ENCODE peak calls at places on chromosome 2, in four cellular contexts. T is HepG2, B is K562, I is GM12878. J is an unnamed sample.

GRCh38 chr2:77713412-77713811 is 191.2 kb upstream of the LRRTM4 start:
- DNase-seq in T (no peak), B (no peak), I (no peak), J (no peak)

GRCh38 chr2:121345101-121345500 is 60.1 kb upstream of the TFCP2L1 start:
- DNase-seq in T (no peak), B (no peak), I (no peak), J (no peak)

GRCh38 chr2:202249521-202249850 is 11.1 kb upstream of the SUMO1 start:
- DNase-seq in T (no peak), B (no peak), I (no peak), J (no peak)

GRCh38 chr2:223751012-223751411 is 86.4 kb downstream of the AP1S3 start:
- DNase-seq in T (peak; percentile 18), B (no peak), I (no peak), J (no peak)

GRCh38 chr2:143717532-143718168 is 588.4 kb downstream of the ARHGAP15 start:
- DNase-seq in T (no peak), B (no peak), I (no peak), J (no peak)

GRCh38 chr2:55152475-55153422 is 79.3 kb downstream of the CLHC1 start:
- DNase-seq in T (no peak), B (no peak), I (no peak), J (no peak)

GRCh38 chr2:41024806-41025205 is 572.9 kb upstream of the SLC8A1 start:
- DNase-seq in T (no peak), B (no peak), I (no peak), J (no peak)

GRCh38 chr2:209591021-209591420 is 167.2 kb downstream of the MAP2 start:
- DNase-seq in T (no peak), B (no peak), I (no peak), J (no peak)

GRCh38 chr2:95053543-95053942 is 28.0 kb downstream of the MAL start:
- DNase-seq in T (peak; percentile 33), B (no peak), I (no peak), J (peak; percentile 63)

GRCh38 chr2:171260471-171261424 is 100.1 kb upstream of the TLK1 start:
- DNase-seq in T (peak; percentile 32), B (no peak), I (peak; percentile 55), J (peak; percentile 29)

GRCh38 chr2:174663572-174663971 is 66.0 kb upstream of the WIPF1 start:
- DNase-seq in T (no peak), B (no peak), I (no peak), J (no peak)

GRCh38 chr2:24360050-24360962 is at the start of gene ITSN2:
- DNase-seq in T (peak; percentile 62), B (peak; percentile 80), I (peak; percentile 68), J (peak; percentile 78)

GRCh38 chr2:56382466-56382865 is 198.7 kb downstream of the CCDC85A start:
- DNase-seq in T (no peak), B (no peak), I (no peak), J (no peak)

GRCh38 chr2:205375453-205375852 is 306.8 kb upstream of the NRP2 start:
- DNase-seq in T (no peak), B (no peak), I (no peak), J (no peak)

GRCh38 chr2:119940856-119941255 is 72.0 kb upstream of the EPB41L5 start:
- DNase-seq in T (no peak), B (no peak), I (no peak), J (no peak)

GRCh38 chr2:205069928-205070327 is 524.7 kb downstream of the PARD3B start:
- DNase-seq in T (no peak), B (no peak), I (no peak), J (no peak)

GRCh38 chr2:88903744-88904353 is 212.4 kb downstream of the RPIA start:
- DNase-seq in T (peak; percentile 58), B (peak; percentile 33), I (no peak), J (no peak)

GRCh38 chr2:191345788-191346187 is 100.6 kb downstream of the MYO1B start:
- DNase-seq in T (no peak), B (no peak), I (no peak), J (no peak)

GRCh38 chr2:85747441-85747840 is 6.3 kb upstream of the ATOH8 start:
- DNase-seq in T (no peak), B (no peak), I (no peak), J (no peak)

GRCh38 chr2:44510246-44510645 is 148.5 kb downstream of the CAMKMT start:
- DNase-seq in T (no peak), B (no peak), I (no peak), J (no peak)

GRCh38 chr2:69509011-69509749 is 71.9 kb upstream of the NFU1 start:
- DNase-seq in T (no peak), B (no peak), I (no peak), J (no peak)

GRCh38 chr2:226600184-226600583 is 199.4 kb downstream of the IRS1 start:
- DNase-seq in T (peak; percentile 86), B (no peak), I (no peak), J (no peak)

GRCh38 chr2:177758591-177759371 is 313.8 kb downstream of the PDE11A start:
- DNase-seq in T (peak; percentile 16), B (peak; percentile 40), I (no peak), J (peak; percentile 42)

GRCh38 chr2:29544031-29544430 is 377.4 kb downstream of the ALK start:
- DNase-seq in T (no peak), B (no peak), I (no peak), J (no peak)

GRCh38 chr2:10408649-10409579 is 39.2 kb downstream of the ODC1 start:
- DNase-seq in T (peak; percentile 87), B (peak; percentile 93), I (peak; percentile 71), J (peak; percentile 90)

GRCh38 chr2:17223171-17223570 is 295.1 kb downstream of the RAD51AP2 start:
- DNase-seq in T (no peak), B (no peak), I (no peak), J (no peak)

GRCh38 chr2:15504882-15505663 is 56.1 kb downstream of the NBAS start:
- DNase-seq in T (no peak), B (no peak), I (no peak), J (no peak)

GRCh38 chr2:186641807-186642321 is 52.0 kb upstream of the FAM171B start:
- DNase-seq in T (peak; percentile 75), B (no peak), I (peak; percentile 21), J (no peak)

GRCh38 chr2:54809814-54810213 is 86.4 kb downstream of the EML6 start:
- DNase-seq in T (peak; percentile 16), B (no peak), I (no peak), J (no peak)

GRCh38 chr2:128376241-128377041 is 57.8 kb upstream of the HS6ST1 start:
- DNase-seq in T (no peak), B (peak; percentile 30), I (no peak), J (peak; percentile 11)

GRCh38 chr2:132252894-132253264 is 91.1 kb upstream of the ANKRD30BL start:
- DNase-seq in T (no peak), B (no peak), I (no peak), J (no peak)

GRCh38 chr2:98308068-98308467 is 38.2 kb upstream of the CNGA3 start:
- DNase-seq in T (no peak), B (no peak), I (no peak), J (no peak)

GRCh38 chr2:70133521-70134348 is 46.5 kb downstream of the PCBP1 start:
- DNase-seq in T (no peak), B (no peak), I (no peak), J (no peak)

GRCh38 chr2:150997066-150997465 is 264.6 kb downstream of the RBM43 start:
- DNase-seq in T (no peak), B (no peak), I (no peak), J (no peak)

GRCh38 chr2:169704160-169704713 is 10.0 kb downstream of the PHOSPHO2 start:
- DNase-seq in T (no peak), B (no peak), I (no peak), J (no peak)

GRCh38 chr2:169707626-169708025 is 13.4 kb downstream of the PHOSPHO2 start:
- DNase-seq in T (no peak), B (no peak), I (no peak), J (no peak)

GRCh38 chr2:169705927-169706326 is 11.7 kb downstream of the PHOSPHO2 start:
- DNase-seq in T (no peak), B (no peak), I (no peak), J (no peak)

GRCh38 chr2:169702979-169703378 is 8.7 kb downstream of the PHOSPHO2 start:
- DNase-seq in T (no peak), B (no peak), I (no peak), J (no peak)
- TF ChIP-seq ETV6 in T (no peak), B (no peak), I (no peak), J (no peak)

DNA sequence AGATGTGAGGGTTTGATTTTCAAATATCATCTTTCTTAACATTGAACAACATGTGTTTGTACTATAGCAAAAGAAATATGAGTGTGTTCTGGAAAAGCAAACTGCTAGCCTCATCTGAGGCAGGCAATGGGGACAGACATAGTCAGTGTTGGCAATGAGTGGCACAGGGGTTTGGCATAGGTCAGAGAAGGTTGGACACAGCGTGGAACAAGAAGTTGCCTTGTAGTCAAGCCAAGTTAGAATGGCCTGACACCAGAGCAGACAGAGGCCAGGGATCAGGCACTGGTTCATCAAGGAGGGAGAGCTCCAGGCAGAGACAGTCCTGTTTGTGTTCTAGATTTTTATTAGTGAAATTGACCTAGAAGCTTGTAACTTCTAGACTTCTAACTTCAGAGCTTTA is 100.8 kb upstream of the TANK start:
- DNase-seq in T (no peak), B (no peak), I (no peak), J (no peak)
- TF ChIP-seq ETV6 in T (no peak), B (no peak), I (no peak), J (no peak)

GRCh38 chr2:239548491-239548890 is 147.7 kb upstream of the HDAC4 start:
- DNase-seq in T (no peak), B (no peak), I (no peak), J (no peak)
- TF ChIP-seq ETV6 in T (no peak), B (no peak), I (no peak), J (no peak)

GRCh38 chr2:234974501-234975385 is 22.9 kb downstream of the SH3BP4 start:
- DNase-seq in T (no peak), B (no peak), I (no peak), J (no peak)

GRCh38 chr2:234975611-234976010 is 23.8 kb downstream of the SH3BP4 start:
- DNase-seq in T (no peak), B (no peak), I (no peak), J (no peak)

GRCh38 chr2:234977228-234977679 is 25.4 kb downstream of the SH3BP4 start:
- DNase-seq in T (peak; percentile 96), B (no peak), I (no peak), J (no peak)

GRCh38 chr2:234978466-234979203 is 26.8 kb downstream of the SH3BP4 start:
- DNase-seq in T (peak; percentile 75), B (no peak), I (no peak), J (no peak)

GRCh38 chr2:234976479-234977227 is 24.8 kb downstream of the SH3BP4 start:
- DNase-seq in T (peak; percentile 78), B (no peak), I (no peak), J (no peak)
- TF ChIP-seq ETV6 in T (no peak), B (no peak), I (no peak), J (no peak)